ENCODE peak calls at places on chromosomes 6 and 20, in eight cellular contexts. C is right lobe of liver; L is adrenal gland; U is CD4-positive, alpha-beta T cell; K is H9; V is IMR-90; Q is pancreas; G is lower lobe of right lung. M is an unnamed sample.

GRCh38 chr20:58182521-58183140 is 45.8 kb downstream of the ANKRD60 start:
- DNase-seq in K (no peak), L (no peak), C (no peak), Q (no peak), G (no peak), V (no peak), U (no peak), M (no peak)

GRCh38 chr20:52536040-52536439 is 344.5 kb upstream of the ZFP64 start:
- DNase-seq in Q (no peak), L (no peak), C (no peak), G (no peak), K (no peak), V (no peak), U (no peak), M (no peak)

GRCh38 chr6:8006208-8006607 is 58.0 kb downstream of the BLOC1S5 start:
- DNase-seq in C (no peak), K (no peak), G (no peak), Q (no peak), L (no peak), V (peak), U (no peak), M (peak)

GRCh38 chr20:54201268-54201846 is 6.5 kb upstream of the PFDN4 start:
- DNase-seq in V (no peak), U (no peak), L (no peak), C (no peak), K (no peak), G (no peak), Q (no peak), M (no peak)

GRCh38 chr6:28985396-28986164 is 19.5 kb downstream of the ZNF311 start:
- DNase-seq in G (peak), K (peak), Q (peak), V (peak), C (peak), U (no peak), L (peak), M (peak)

GRCh38 chr20:1827974-1828785 is 67.0 kb upstream of the SIRPA start:
- DNase-seq in L (peak), G (no peak), U (no peak), K (no peak), V (no peak), Q (peak), C (peak), M (peak)

GRCh38 chr6:108699290-108700041 is 138.7 kb downstream of the FOXO3 start:
- DNase-seq in K (no peak), V (no peak), C (no peak), Q (no peak), U (no peak), L (no peak), G (no peak), M (no peak)

GRCh38 chr20:13336308-13337089 is 115.4 kb downstream of the ISM1 start:
- DNase-seq in K (no peak), V (peak), U (no peak), L (no peak), G (no peak), Q (no peak), C (no peak), M (no peak)

GRCh38 chr6:64266351-64266821 is 630.8 kb downstream of the PHF3 start:
- DNase-seq in G (no peak), Q (no peak), L (no peak), C (no peak), V (no peak), U (no peak), K (no peak), M (no peak)

GRCh38 chr20:6504826-6505225 is 262.7 kb upstream of the BMP2 start:
- DNase-seq in L (no peak), U (no peak), V (peak), G (no peak), K (no peak), Q (no peak), C (no peak), M (no peak)

GRCh38 chr6:150735340-150735851 is 130.1 kb upstream of the MTHFD1L start:
- DNase-seq in Q (no peak), L (no peak), V (no peak), G (no peak), K (no peak), U (no peak), C (no peak), M (no peak)

GRCh38 chr20:41006126-41006935 is 22.3 kb upstream of the TOP1 start:
- DNase-seq in L (no peak), G (no peak), C (no peak), Q (no peak), V (no peak), K (no peak), U (no peak), M (no peak)

GRCh38 chr6:41371992-41372525 is 36.7 kb downstream of the NCR2 start:
- DNase-seq in V (no peak), C (no peak), G (no peak), Q (no peak), L (peak), K (peak), U (no peak), M (peak)

GRCh38 chr6:3249821-3250220 is 8.9 kb upstream of the PSMG4 start:
- DNase-seq in V (no peak), C (no peak), U (no peak), K (no peak), Q (no peak), G (no peak), L (no peak), M (no peak)

GRCh38 chr6:112383191-112383590 is 36.1 kb downstream of the RFPL4B start:
- DNase-seq in C (no peak), U (no peak), G (no peak), Q (no peak), L (no peak), K (no peak), V (no peak), M (no peak)

GRCh38 chr20:60258255-60258863 is 300.1 kb downstream of the CDH26 start:
- DNase-seq in L (no peak), C (no peak), U (no peak), G (no peak), Q (peak), K (no peak), V (no peak), M (no peak)

GRCh38 chr6:33833599-33833998 is 29.8 kb upstream of the MLN start:
- DNase-seq in G (peak), U (no peak), Q (no peak), K (no peak), C (no peak), L (no peak), V (no peak), M (no peak)

GRCh38 chr6:98831057-98832031 is 3.0 kb upstream of the POU3F2 start:
- DNase-seq in U (no peak), Q (no peak), K (peak), L (peak), G (no peak), V (no peak), C (no peak), M (peak)

GRCh38 chr6:44854712-44855111 is 467.2 kb downstream of the CDC5L start:
- DNase-seq in C (no peak), U (no peak), Q (no peak), V (no peak), G (no peak), K (no peak), L (no peak), M (no peak)

GRCh38 chr6:166825553-166826145 is 130.7 kb downstream of the RNASET2 start:
- DNase-seq in G (no peak), K (no peak), V (peak), C (no peak), Q (no peak), L (no peak), U (no peak), M (no peak)

GRCh38 chr20:3194617-3195280 is 9.7 kb downstream of the DDRGK1 start:
- DNase-seq in C (peak), Q (no peak), G (peak), K (no peak), L (no peak), V (no peak), U (no peak), M (no peak)

DNA sequence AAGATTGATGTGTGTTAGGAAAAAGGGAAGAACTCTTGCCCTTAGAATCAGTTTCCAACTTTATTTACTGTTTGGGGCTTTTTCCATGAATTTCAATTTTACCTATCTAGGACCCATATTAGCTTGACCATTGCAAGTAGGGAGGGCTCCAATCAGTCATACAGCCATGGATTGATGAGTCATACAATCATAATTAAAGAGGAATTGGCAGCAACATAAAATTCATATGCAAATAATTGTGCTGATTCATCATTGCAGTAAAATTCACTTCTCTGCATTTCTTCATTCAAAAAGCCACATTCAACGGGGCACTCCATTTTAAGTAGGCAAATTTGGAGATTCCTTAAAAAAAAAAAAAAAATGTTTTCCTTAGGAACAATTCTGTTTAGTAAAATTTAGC is 1016.4 kb downstream of the KIF16B start:
- DNase-seq in U (no peak), L (no peak), Q (no peak), V (no peak), G (no peak), K (no peak), C (no peak), M (no peak)
- H3K27ac ChIP-seq in U (no peak), L (no peak), Q (no peak), V (no peak), G (no peak), K (no peak), C (no peak), M (no peak)

GRCh38 chr6:114323784-114324183 is 19.0 kb downstream of the HS3ST5 start:
- DNase-seq in K (no peak), G (no peak), U (no peak), V (no peak), Q (no peak), L (no peak), C (no peak), M (peak)

GRCh38 chr6:114315841-114316595 is 26.8 kb downstream of the HS3ST5 start:
- DNase-seq in V (no peak), Q (no peak), U (no peak), C (no peak), K (no peak), L (no peak), G (no peak), M (no peak)

GRCh38 chr6:114319749-114320148 is 23.1 kb downstream of the HS3ST5 start:
- DNase-seq in V (no peak), G (no peak), C (no peak), L (no peak), K (no peak), U (no peak), Q (no peak), M (no peak)
- TF ChIP-seq CTCF in V (no peak), G (no peak), C (no peak), L (no peak), K (no peak), U (no peak), Q (no peak), M (no peak)

GRCh38 chr6:142303191-142303564 is 1.4 kb downstream of the ADGRG6 start:
- DNase-seq in U (no peak), K (no peak), L (no peak), C (no peak), V (peak), Q (no peak), G (no peak), M (no peak)

GRCh38 chr6:142301421-142302391 is at the start of gene ADGRG6:
- DNase-seq in Q (peak), C (peak), L (no peak), V (peak), U (no peak), G (peak), K (peak), M (peak)

GRCh38 chr6:142300302-142300701 is 1.5 kb upstream of the ADGRG6 start:
- DNase-seq in U (no peak), K (no peak), V (no peak), G (no peak), L (no peak), C (no peak), Q (no peak), M (no peak)

GRCh38 chr6:142302427-142303190 is 802 bp downstream of the ADGRG6 start:
- DNase-seq in G (no peak), L (no peak), K (peak), V (peak), C (no peak), U (no peak), Q (no peak), M (no peak)

DNA sequence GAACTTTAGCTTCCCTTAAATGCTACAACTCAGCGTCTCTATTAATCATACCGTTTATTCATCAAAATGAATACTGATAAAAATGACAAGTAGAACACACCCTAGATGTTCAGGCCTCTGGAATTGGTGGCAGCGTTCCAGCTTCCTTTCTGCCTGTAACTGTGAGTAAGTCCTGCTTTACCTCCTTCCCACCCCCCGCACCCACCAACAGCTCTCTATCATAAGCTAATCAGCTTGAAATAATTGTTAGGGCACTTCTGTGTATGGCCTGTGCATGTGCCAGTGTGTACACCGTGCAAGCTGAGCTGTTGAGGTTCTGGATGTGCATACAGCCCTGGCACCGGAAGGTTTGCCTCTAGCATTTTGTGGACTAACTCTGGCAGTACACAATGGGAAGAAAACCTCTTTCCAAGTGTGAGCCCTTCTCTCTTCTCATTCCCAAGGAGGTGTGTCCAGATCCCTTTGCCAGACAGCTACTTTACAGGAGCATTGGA is 1.0 kb upstream of the ADGRG6 start:
- DNase-seq in G (peak), Q (peak), V (peak), L (no peak), K (peak), U (no peak), C (peak), M (peak)
- H3K27ac ChIP-seq in G (peak), Q (no peak), V (peak), L (no peak), K (no peak), U (no peak), C (peak), M (no peak)

GRCh38 chr20:290081-290831 is at the start of gene C20orf96:
- DNase-seq in L (peak), C (peak), V (peak), G (peak), U (peak), K (peak), Q (peak), M (peak)
- TF ChIP-seq CTCF in L (peak), C (peak), V (peak), G (peak), U (peak), K (peak), Q (no peak), M (peak)

GRCh38 chr6:35185302-35185681 is 28.5 kb upstream of the SCUBE3 start:
- DNase-seq in G (peak), Q (no peak), L (peak), V (peak), C (no peak), K (no peak), U (no peak), M (no peak)
- H3K27ac ChIP-seq in G (peak), Q (no peak), L (peak), V (no peak), C (peak), K (no peak), U (no peak), M (no peak)

GRCh38 chr6:42969431-42969830 is 8.9 kb downstream of the GNMT start:
- DNase-seq in K (no peak), L (no peak), C (no peak), Q (no peak), G (no peak), U (no peak), V (no peak), M (no peak)
- TF ChIP-seq CTCF in K (no peak), L (no peak), C (no peak), Q (no peak), G (no peak), U (no peak), V (no peak), M (no peak)

GRCh38 chr6:141486942-141487341 is 645.8 kb upstream of the GJE1 start:
- DNase-seq in Q (no peak), G (no peak), U (no peak), C (no peak), L (no peak), V (no peak), K (no peak), M (no peak)

GRCh38 chr6:141488466-141488865 is 644.3 kb upstream of the GJE1 start:
- DNase-seq in Q (no peak), K (no peak), L (no peak), U (no peak), C (no peak), V (peak), G (no peak), M (no peak)

GRCh38 chr6:141483561-141484061 is 649.1 kb upstream of the GJE1 start:
- DNase-seq in L (peak), K (no peak), G (no peak), V (peak), U (peak), Q (no peak), C (no peak), M (no peak)

GRCh38 chr6:141482773-141483172 is 650.0 kb upstream of the GJE1 start:
- DNase-seq in V (peak), G (no peak), K (no peak), C (no peak), L (no peak), Q (no peak), U (no peak), M (no peak)

DNA sequence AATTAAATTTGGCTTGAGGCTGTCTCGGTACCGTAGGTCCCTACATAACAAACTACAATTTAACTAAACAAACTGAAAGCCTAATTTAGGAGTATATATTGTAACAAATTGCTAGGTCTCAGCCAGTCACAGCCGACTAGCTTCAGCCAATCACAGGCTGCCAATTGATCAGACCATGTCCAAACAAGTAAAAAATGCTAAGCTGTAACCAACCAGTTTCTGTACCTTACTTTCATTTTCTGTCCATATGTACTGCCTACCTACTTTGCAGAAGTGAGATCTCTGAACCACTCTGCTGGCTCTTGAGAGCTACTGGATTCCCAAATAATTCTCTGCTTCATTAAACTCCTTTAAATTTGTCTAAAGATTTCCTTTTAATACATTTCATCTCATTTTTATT is 648.0 kb upstream of the GJE1 start:
- DNase-seq in K (no peak), L (no peak), U (no peak), G (no peak), C (no peak), V (peak), Q (no peak), M (no peak)
- H3K27ac ChIP-seq in K (no peak), L (no peak), U (no peak), G (no peak), C (no peak), V (peak), Q (no peak), M (no peak)